ENCODE peak calls at places on chromosomes 16 and 17, in seven cellular contexts. S is left colon; P is H1; Z is NCI-H1105 treated with DMSO at 0.1 percent for 48 hours; V is left kidney; O is lower lobe of right lung; Y is activated naive CD8-positive, alpha-beta T cell treated with anti-CD3 and anti-CD28 coated beads for 36 hours. D is an unnamed sample.
A peak's percentile ranks its signal among the peaks of the same experiment; 100 is the strongest.

GRCh38 chr16:53908731-53909130 is 204.8 kb downstream of the FTO start:
- DNase-seq in S (no peak), P (no peak), Z (no peak), V (no peak), O (no peak), Y (no peak), D (no peak)

GRCh38 chr17:9672266-9672665 is 26.9 kb downstream of the USP43 start:
- DNase-seq in S (no peak), P (no peak), Z (no peak), V (no peak), O (no peak), Y (no peak), D (no peak)

GRCh38 chr17:75661531-75661930 is 5.4 kb downstream of the RECQL5 start:
- DNase-seq in S (no peak), P (no peak), Z (no peak), V (no peak), O (no peak), Y (no peak), D (no peak)

GRCh38 chr16:13611596-13611995 is 308.4 kb upstream of the ERCC4 start:
- DNase-seq in S (no peak), P (no peak), Z (no peak), V (no peak), O (no peak), Y (no peak), D (no peak)

GRCh38 chr17:13885953-13886889 is 183.1 kb upstream of the COX10 start:
- DNase-seq in S (no peak), P (no peak), Z (no peak), V (peak; percentile 15), O (no peak), Y (no peak), D (no peak)

GRCh38 chr16:4734730-4735575 is 616 bp downstream of the DNAAF8 start:
- DNase-seq in S (peak; percentile 91), P (peak; percentile 96), Z (peak; percentile 65), V (peak; percentile 95), O (peak; percentile 93), Y (peak; percentile 95), D (peak; percentile 79)

GRCh38 chr17:82603981-82604448 is 44.2 kb downstream of the WDR45B start:
- DNase-seq in S (peak; percentile 79), P (no peak), Z (no peak), V (peak; percentile 72), O (peak; percentile 91), Y (no peak), D (no peak)

GRCh38 chr16:51113254-51114125 is 37.6 kb downstream of the SALL1 start:
- DNase-seq in S (no peak), P (no peak), Z (no peak), V (peak; percentile 69), O (no peak), Y (no peak), D (no peak)

GRCh38 chr17:7403043-7403901 is 625 bp downstream of the TMEM256 start:
- DNase-seq in S (peak; percentile 72), P (peak; percentile 76), Z (no peak), V (no peak), O (no peak), Y (peak; percentile 21), D (no peak)

GRCh38 chr17:36072431-36073121 is 8.5 kb downstream of the CCL18 start:
- DNase-seq in S (no peak), P (peak; percentile 88), Z (peak; percentile 33), V (peak; percentile 78), O (peak; percentile 72), Y (peak; percentile 75), D (no peak)

GRCh38 chr16:80460004-80460403 is 80.8 kb upstream of the DYNLRB2 start:
- DNase-seq in S (no peak), P (no peak), Z (no peak), V (no peak), O (no peak), Y (no peak), D (no peak)

GRCh38 chr17:29331330-29331729 is 37.4 kb upstream of the NUFIP2 start:
- DNase-seq in S (no peak), P (no peak), Z (no peak), V (no peak), O (no peak), Y (no peak), D (no peak)

GRCh38 chr16:67967183-67967955 is 1.1 kb downstream of the SLC12A4 start:
- DNase-seq in S (no peak), P (no peak), Z (no peak), V (peak; percentile 57), O (no peak), Y (peak; percentile 44), D (no peak)

GRCh38 chr17:51054748-51055147 is 65.9 kb downstream of the SPAG9 start:
- DNase-seq in S (no peak), P (no peak), Z (no peak), V (no peak), O (no peak), Y (no peak), D (no peak)

GRCh38 chr17:81405382-81406005 is 10.2 kb downstream of the BAHCC1 start:
- DNase-seq in S (no peak), P (no peak), Z (no peak), V (peak; percentile 83), O (no peak), Y (no peak), D (no peak)

GRCh38 chr17:7204828-7205461 is 14.7 kb downstream of the DLG4 start:
- DNase-seq in S (peak; percentile 84), P (peak; percentile 97), Z (peak; percentile 99), V (peak; percentile 96), O (peak; percentile 91), Y (peak; percentile 95), D (peak; percentile 85)

GRCh38 chr16:5665770-5666169 is 568.2 kb upstream of the EEF2KMT start:
- DNase-seq in S (no peak), P (no peak), Z (no peak), V (no peak), O (no peak), Y (no peak), D (peak; percentile 80)

GRCh38 chr16:3182608-3183444 is 5.2 kb upstream of the OR1F1 start:
- DNase-seq in S (no peak), P (peak; percentile 99), Z (no peak), V (peak; percentile 62), O (peak; percentile 68), Y (peak; percentile 72), D (no peak)

GRCh38 chr16:81996664-81997529 is 14.4 kb downstream of the SDR42E1 start:
- DNase-seq in S (no peak), P (no peak), Z (no peak), V (peak; percentile 25), O (no peak), Y (no peak), D (no peak)

GRCh38 chr17:15920758-15921239 is 24.1 kb upstream of the ADORA2B start:
- DNase-seq in S (peak; percentile 57), P (no peak), Z (no peak), V (no peak), O (no peak), Y (no peak), D (no peak)

GRCh38 chr17:10657866-10658265 is 757 bp upstream of the MYH3 start:
- DNase-seq in S (no peak), P (no peak), Z (no peak), V (peak; percentile 24), O (no peak), Y (no peak), D (no peak)

GRCh38 chr16:80580109-80580832 is 39.5 kb downstream of the DYNLRB2 start:
- DNase-seq in S (no peak), P (no peak), Z (no peak), V (no peak), O (no peak), Y (peak; percentile 73), D (no peak)

GRCh38 chr17:82915010-82915696 is 75.3 kb upstream of the ZNF750 start:
- DNase-seq in S (no peak), P (peak; percentile 57), Z (no peak), V (no peak), O (no peak), Y (no peak), D (no peak)

GRCh38 chr16:51461255-51461654 is 310.2 kb upstream of the SALL1 start:
- DNase-seq in S (no peak), P (no peak), Z (no peak), V (no peak), O (no peak), Y (no peak), D (no peak)

GRCh38 chr16:67431077-67431804 is at the start of gene HSD11B2:
- DNase-seq in S (peak; percentile 79), P (peak; percentile 78), Z (peak; percentile 51), V (peak; percentile 85), O (peak; percentile 68), Y (peak; percentile 42), D (no peak)

GRCh38 chr17:51000835-51001638 is 119.6 kb downstream of the SPAG9 start:
- DNase-seq in S (no peak), P (no peak), Z (peak; percentile 57), V (peak; percentile 85), O (no peak), Y (no peak), D (no peak)

GRCh38 chr17:50467114-50467854 is 1.4 kb downstream of the CHAD start:
- DNase-seq in S (no peak), P (no peak), Z (no peak), V (no peak), O (no peak), Y (no peak), D (peak; percentile 57)

GRCh38 chr17:27489045-27489715 is 32.9 kb downstream of the KSR1 start:
- DNase-seq in S (peak; percentile 63), P (no peak), Z (no peak), V (no peak), O (peak; percentile 90), Y (no peak), D (no peak)

GRCh38 chr17:46264456-46265198 is 30.3 kb upstream of the LRRC37A start:
- DNase-seq in S (no peak), P (no peak), Z (no peak), V (no peak), O (no peak), Y (no peak), D (no peak)

GRCh38 chr16:89185062-89185751 is 13.7 kb downstream of the CDH15 start:
- DNase-seq in S (no peak), P (peak; percentile 55), Z (no peak), V (peak; percentile 71), O (no peak), Y (no peak), D (no peak)

GRCh38 chr17:78736526-78737079 is 45.5 kb downstream of the CYTH1 start:
- DNase-seq in S (peak; percentile 96), P (no peak), Z (peak; percentile 32), V (peak; percentile 57), O (peak; percentile 93), Y (peak; percentile 69), D (no peak)

GRCh38 chr17:4583796-4584124 is 569 bp upstream of the SMTNL2 start:
- DNase-seq in S (no peak), P (peak; percentile 74), Z (peak; percentile 41), V (peak; percentile 92), O (no peak), Y (peak; percentile 25), D (no peak)

GRCh38 chr17:60496051-60496450 is 30.0 kb downstream of the APPBP2 start:
- DNase-seq in S (no peak), P (no peak), Z (no peak), V (no peak), O (no peak), Y (no peak), D (no peak)

GRCh38 chr17:48577330-48577945 is 712 bp downstream of the HOXB4 start:
- DNase-seq in S (no peak), P (no peak), Z (peak; percentile 11), V (peak; percentile 99), O (no peak), Y (no peak), D (no peak)

D was measured in posterior cingulate gyrus.